ENCODE peak calls at places on chromosome 14, in ten cellular contexts. E is H9, U is psoas muscle, X is IMR-90, A is tibial artery, M is hepatocyte, N is fibroblast of lung, S is coronary artery, K is WERI-Rb-1, Y is upper lobe of right lung. B is an unnamed sample.

GRCh38 chr14:104178279-104178678 is 39.9 kb downstream of the KIF26A start:
- DNase-seq in E (no peak), M (peak), X (no peak), U (no peak), N (no peak), Y (no peak), S (no peak), K (no peak), A (no peak), B (peak)

GRCh38 chr14:53032161-53032803 is 81.4 kb upstream of the FERMT2 start:
- DNase-seq in X (peak), A (no peak), E (no peak), N (peak), U (no peak), M (no peak), Y (no peak), K (no peak), S (no peak), B (no peak)

GRCh38 chr14:75150150-75150549 is 23.3 kb upstream of the NEK9 start:
- DNase-seq in K (no peak), U (no peak), E (no peak), M (no peak), X (no peak), A (no peak), N (no peak), S (no peak), Y (no peak), B (no peak)

GRCh38 chr14:24052656-24053547 is 1.1 kb downstream of the CARMIL3 start:
- DNase-seq in E (no peak), S (no peak), Y (no peak), N (no peak), K (no peak), X (no peak), U (no peak), A (no peak), M (no peak), B (no peak)

GRCh38 chr14:97077253-97077653 is 280.1 kb downstream of the VRK1 start:
- DNase-seq in Y (no peak), E (no peak), M (peak), K (no peak), U (no peak), S (no peak), A (peak), X (no peak), N (peak), B (peak)

GRCh38 chr14:56199095-56199975 is 81.1 kb downstream of the PELI2 start:
- DNase-seq in S (no peak), N (peak), A (peak), Y (no peak), E (no peak), X (peak), K (no peak), U (no peak), M (peak), B (peak)

GRCh38 chr14:75494898-75495297 is 27.4 kb upstream of the BATF start:
- DNase-seq in Y (no peak), X (no peak), M (no peak), K (no peak), N (no peak), A (no peak), E (no peak), S (no peak), U (no peak), B (no peak)

GRCh38 chr14:50862171-50862570 is 9.7 kb upstream of the ABHD12B start:
- DNase-seq in S (no peak), Y (no peak), N (no peak), U (no peak), M (no peak), X (peak), E (no peak), K (no peak), A (no peak), B (no peak)

GRCh38 chr14:73751157-73751691 is 37.0 kb upstream of the PNMA1 start:
- DNase-seq in M (no peak), K (no peak), Y (no peak), N (no peak), U (no peak), S (no peak), E (peak), A (no peak), X (no peak), B (no peak)

GRCh38 chr14:104352493-104353220 is 214.3 kb downstream of the KIF26A start:
- DNase-seq in U (no peak), K (no peak), M (no peak), S (peak), E (peak), N (no peak), A (peak), Y (no peak), X (no peak), B (no peak)

GRCh38 chr14:33602396-33602795 is 348.5 kb downstream of the EGLN3 start:
- DNase-seq in N (peak), E (no peak), Y (no peak), S (no peak), A (no peak), K (no peak), U (no peak), X (no peak), M (no peak), B (peak)

GRCh38 chr14:101707863-101708620 is 53.5 kb upstream of the PPP2R5C start:
- DNase-seq in N (no peak), X (no peak), U (no peak), A (no peak), Y (no peak), S (no peak), E (peak), M (no peak), K (peak), B (no peak)

GRCh38 chr14:74593241-74593985 is 18.6 kb downstream of the LTBP2 start:
- DNase-seq in N (no peak), U (peak), E (no peak), K (peak), X (no peak), S (no peak), Y (no peak), A (no peak), M (peak), B (no peak)

GRCh38 chr14:71187633-71188356 is 280.5 kb downstream of the PCNX1 start:
- DNase-seq in E (peak), Y (peak), A (no peak), M (peak), U (no peak), K (no peak), X (no peak), N (peak), S (no peak), B (no peak)

GRCh38 chr14:31371651-31372050 is 48.7 kb downstream of the HEATR5A start:
- DNase-seq in M (no peak), Y (no peak), X (no peak), U (no peak), E (no peak), A (no peak), N (no peak), K (no peak), S (no peak), B (no peak)

GRCh38 chr14:75941030-75941429 is 40.8 kb downstream of the TGFB3 start:
- DNase-seq in X (peak), S (no peak), E (no peak), K (no peak), Y (no peak), N (peak), A (no peak), M (no peak), U (peak), B (peak)

GRCh38 chr14:47389520-47389919 is 285.9 kb downstream of the MDGA2 start:
- DNase-seq in M (no peak), U (no peak), N (no peak), K (no peak), Y (no peak), S (no peak), E (peak), X (no peak), A (no peak), B (no peak)

GRCh38 chr14:35406811-35407630 is 2.5 kb upstream of the NFKBIA start:
- DNase-seq in E (no peak), N (peak), M (peak), X (peak), U (no peak), S (no peak), Y (no peak), A (no peak), K (peak), B (no peak)

GRCh38 chr14:49405291-49405690 is 180.9 kb downstream of the RPS29 start:
- DNase-seq in U (no peak), X (peak), M (no peak), E (no peak), A (no peak), S (no peak), K (no peak), N (peak), Y (no peak), B (no peak)

GRCh38 chr14:35944847-35945246 is 118.7 kb downstream of the BRMS1L start:
- DNase-seq in U (no peak), N (no peak), A (no peak), K (peak), M (peak), Y (no peak), S (no peak), X (no peak), E (peak), B (peak)

DNA sequence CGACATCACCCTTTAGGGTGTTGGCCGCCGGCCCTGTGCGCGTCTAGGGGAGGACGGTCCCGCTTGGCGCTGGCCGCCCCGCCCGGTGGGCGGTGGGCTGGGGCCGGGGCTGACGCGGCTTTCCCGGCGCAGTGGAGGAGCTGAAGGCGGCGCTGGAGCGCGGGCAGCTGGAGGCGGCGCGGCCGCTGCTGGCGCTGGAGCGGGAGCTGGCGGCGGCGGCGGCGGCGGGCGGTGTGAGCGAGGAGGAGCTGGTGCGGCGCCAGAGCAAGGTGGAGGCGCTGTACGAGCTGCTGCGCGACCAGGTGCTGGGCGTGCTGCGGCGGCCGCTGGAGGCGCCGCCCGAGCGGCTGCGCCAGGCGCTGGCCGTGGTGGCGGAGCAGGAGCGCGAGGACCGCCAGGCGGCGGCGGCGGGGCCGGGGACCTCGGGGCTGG is 3.6 kb downstream of the TNFAIP2 start:
- DNase-seq in K (peak), M (peak), N (peak), X (no peak), Y (peak), U (peak), E (peak), S (no peak), A (no peak), B (peak)
- TF ChIP-seq CTCF in K (peak), M (peak), N (peak), X (peak), Y (no peak), U (peak), E (peak), S (no peak), A (no peak), B (peak)

GRCh38 chr14:64841121-64841611 is 38.5 kb downstream of the SPTB start:
- DNase-seq in Y (no peak), N (peak), S (no peak), M (peak), A (no peak), E (peak), X (peak), K (no peak), U (peak), B (no peak)
- TF ChIP-seq CTCF in Y (no peak), N (peak), S (no peak), M (peak), A (no peak), E (peak), X (peak), K (peak), U (peak), B (peak)

GRCh38 chr14:100246136-100246535 is 7.2 kb downstream of the YY1 start:
- DNase-seq in S (no peak), M (no peak), N (no peak), E (no peak), K (no peak), U (no peak), X (no peak), A (no peak), Y (no peak), B (peak)

GRCh38 chr14:100241279-100241678 is 2.3 kb downstream of the YY1 start:
- DNase-seq in X (no peak), S (no peak), K (no peak), Y (no peak), M (no peak), A (no peak), E (no peak), U (no peak), N (no peak), B (no peak)

GRCh38 chr14:100250732-100251465 is 12.0 kb downstream of the YY1 start:
- DNase-seq in U (no peak), E (no peak), A (no peak), Y (no peak), S (no peak), X (no peak), N (no peak), K (no peak), M (no peak), B (no peak)

GRCh38 chr14:100252684-100253083 is 13.7 kb downstream of the YY1 start:
- DNase-seq in N (no peak), E (no peak), Y (no peak), S (no peak), A (no peak), U (no peak), K (no peak), X (no peak), M (no peak), B (no peak)

GRCh38 chr14:100246809-100247428 is 8.0 kb downstream of the YY1 start:
- DNase-seq in X (peak), E (peak), N (peak), S (no peak), K (peak), U (no peak), A (no peak), Y (no peak), M (peak), B (peak)
- TF ChIP-seq CTCF in X (peak), E (peak), N (peak), S (no peak), K (peak), U (peak), A (peak), Y (peak), M (peak), B (peak)

DNA sequence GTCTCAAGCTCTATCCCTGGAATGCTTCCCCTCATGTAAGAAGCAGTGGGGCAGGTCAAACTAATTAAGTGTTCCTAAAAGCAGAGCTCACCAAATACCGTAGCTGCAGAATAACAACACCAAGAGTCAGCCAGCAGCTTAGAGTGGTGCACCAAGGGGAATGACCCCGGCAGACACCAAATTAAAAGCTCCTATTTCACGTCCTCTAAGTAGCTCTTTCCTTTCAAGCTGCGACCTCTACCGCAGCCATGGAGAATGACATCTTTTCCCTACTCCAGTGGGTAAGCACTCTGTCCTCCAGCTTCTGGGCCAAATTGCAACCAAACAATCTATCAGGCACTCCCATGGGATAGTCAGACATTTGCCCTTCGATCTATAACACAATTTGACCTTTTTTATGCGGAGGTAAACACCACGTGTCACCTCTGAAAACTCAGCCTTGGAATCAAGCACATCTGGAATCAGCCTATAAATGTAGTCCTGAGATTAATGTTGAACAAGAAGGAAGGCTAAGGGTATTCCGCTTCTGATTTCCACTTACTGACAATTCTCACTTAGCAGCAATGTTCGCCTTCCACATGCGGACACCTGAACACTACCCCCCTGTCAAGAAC is 67.6 kb upstream of the CDKN3 start:
- DNase-seq in Y (no peak), U (no peak), A (peak), N (peak), K (peak), M (peak), X (peak), S (no peak), E (peak), B (peak)
- TF ChIP-seq CTCF in Y (peak), U (peak), A (peak), N (peak), K (peak), M (peak), X (peak), S (no peak), E (peak), B (peak)

DNA sequence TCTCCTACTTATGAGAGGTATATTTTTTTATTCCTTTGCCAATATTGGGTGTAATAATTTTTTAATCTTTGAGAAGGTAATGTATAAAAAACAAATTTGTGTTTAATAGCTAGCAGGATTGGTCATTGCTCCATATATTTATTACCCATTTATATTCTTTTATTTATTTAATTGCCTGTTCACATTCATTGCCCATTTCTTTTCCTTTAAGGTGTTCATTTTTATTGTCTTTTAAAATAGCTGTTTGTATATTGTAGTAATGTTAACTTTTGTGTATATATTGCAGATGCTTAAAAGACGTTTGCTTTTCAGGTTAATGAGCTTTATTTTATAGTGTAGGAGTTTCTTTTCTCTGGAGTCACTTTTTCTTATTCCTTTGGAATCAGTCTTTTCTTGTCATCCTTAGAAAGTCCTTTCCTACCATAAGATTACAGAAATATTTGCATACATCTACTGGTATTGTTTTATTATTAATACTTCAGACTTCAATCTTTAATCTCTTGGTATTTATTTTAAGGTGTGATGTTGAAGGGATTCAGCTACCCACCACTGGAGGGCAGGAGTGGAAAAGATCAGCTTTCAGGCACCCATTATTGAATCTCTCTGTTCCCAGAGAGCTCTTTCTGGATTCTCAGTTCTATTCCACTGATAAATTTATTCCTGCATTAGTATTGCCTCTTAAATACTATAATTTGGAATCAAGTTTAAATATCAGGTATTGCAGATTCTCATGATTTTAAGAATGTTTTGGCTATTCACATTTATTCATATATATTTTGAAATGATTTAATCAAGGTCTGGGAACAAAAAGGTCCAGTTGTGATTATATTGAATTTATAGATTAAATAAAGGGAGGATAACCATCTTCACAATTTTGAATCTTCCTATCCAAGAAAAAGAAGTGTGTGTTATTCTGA is 17.3 kb downstream of the PPM1A start:
- DNase-seq in S (no peak), N (no peak), M (no peak), Y (no peak), K (peak), U (no peak), A (no peak), X (no peak), E (no peak), B (peak)
- TF ChIP-seq CTCF in S (no peak), N (peak), M (no peak), Y (peak), K (peak), U (peak), A (no peak), X (peak), E (peak), B (peak)

DNA sequence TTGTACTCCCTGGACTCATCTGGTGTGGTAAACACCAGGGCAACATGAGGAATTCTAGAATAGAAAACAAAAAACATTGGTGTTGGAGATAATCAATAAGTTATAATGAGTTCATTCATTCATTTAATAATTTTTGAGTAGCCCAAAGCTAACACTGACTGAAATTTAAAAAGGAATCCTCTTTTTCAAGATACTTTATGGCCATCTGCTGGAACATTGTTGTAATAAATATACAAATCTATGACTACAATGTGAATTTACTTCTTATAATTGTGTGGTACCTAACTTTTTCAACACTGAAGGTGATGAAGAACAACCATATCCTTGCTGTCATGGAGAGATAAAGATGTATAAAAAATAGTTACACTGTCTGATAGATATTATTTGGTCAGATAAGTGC is 687.3 kb upstream of the MIS18BP1 start:
- DNase-seq in M (no peak), S (no peak), Y (no peak), X (no peak), N (no peak), U (no peak), K (no peak), E (no peak), A (no peak), B (no peak)
- TF ChIP-seq CTCF in M (no peak), S (no peak), Y (no peak), X (no peak), N (no peak), U (no peak), K (no peak), E (no peak), A (no peak), B (no peak)

GRCh38 chr14:63843796-63844195 is 9.0 kb upstream of the SYNE2 start:
- DNase-seq in X (no peak), K (no peak), Y (no peak), U (no peak), A (no peak), S (no peak), M (no peak), N (no peak), E (no peak), B (no peak)

DNA sequence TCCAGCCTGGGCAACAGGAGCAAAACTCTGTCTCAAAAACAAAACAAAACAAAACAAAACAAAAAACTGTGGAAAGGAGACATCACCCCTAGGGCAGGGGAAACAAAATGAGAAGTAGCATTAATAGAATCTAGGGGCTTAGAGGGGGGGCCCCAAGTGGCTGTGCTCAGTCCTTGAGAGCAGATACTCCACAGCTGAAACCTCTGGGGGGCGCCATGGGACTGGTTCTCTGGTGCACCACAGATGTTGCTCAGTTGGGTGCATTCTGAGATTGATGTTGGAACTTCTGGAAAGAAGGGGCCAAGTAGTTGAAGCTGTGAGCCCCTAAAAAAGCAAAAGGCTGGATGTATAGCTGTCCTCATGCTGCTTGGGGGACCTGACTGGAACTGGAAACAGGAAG is 11.8 kb upstream of the SYNE2 start:
- DNase-seq in U (no peak), S (no peak), X (no peak), M (no peak), E (peak), Y (peak), A (no peak), N (no peak), K (peak), B (peak)
- TF ChIP-seq CTCF in U (no peak), S (no peak), X (no peak), M (no peak), E (peak), Y (peak), A (no peak), N (no peak), K (peak), B (peak)

GRCh38 chr14:94930690-94931089 is 160.8 kb upstream of the GSC start:
- DNase-seq in Y (no peak), E (no peak), K (no peak), S (peak), A (no peak), X (no peak), U (no peak), M (no peak), N (no peak), B (no peak)

GRCh38 chr14:94936411-94936892 is 166.5 kb upstream of the GSC start:
- DNase-seq in X (no peak), M (peak), A (peak), E (no peak), U (peak), N (peak), K (peak), S (peak), Y (no peak), B (peak)

GRCh38 chr14:94935901-94936300 is 166.0 kb upstream of the GSC start:
- DNase-seq in U (no peak), E (no peak), A (no peak), S (no peak), M (no peak), Y (no peak), N (no peak), X (no peak), K (no peak), B (no peak)

GRCh38 chr14:94932589-94932988 is 162.7 kb upstream of the GSC start:
- DNase-seq in U (no peak), A (no peak), Y (no peak), K (no peak), E (no peak), N (no peak), S (no peak), M (no peak), X (no peak), B (no peak)

GRCh38 chr14:94933411-94933964 is 163.6 kb upstream of the GSC start:
- DNase-seq in A (no peak), X (no peak), N (no peak), S (peak), Y (no peak), K (no peak), E (no peak), M (no peak), U (no peak), B (no peak)
- TF ChIP-seq CTCF in A (no peak), X (no peak), N (no peak), S (no peak), Y (no peak), K (no peak), E (no peak), M (no peak), U (no peak), B (no peak)

GRCh38 chr14:22886500-22887259 is 3.7 kb downstream of the REM2 start:
- DNase-seq in A (peak), X (peak), S (peak), N (peak), E (peak), U (peak), M (peak), K (no peak), Y (peak), B (peak)
- TF ChIP-seq CTCF in A (no peak), X (peak), S (no peak), N (no peak), E (peak), U (no peak), M (peak), K (no peak), Y (peak), B (peak)

B was measured in BE2C.